ENCODE peak calls at places on chromosome 11, in seven cellular contexts. D is neural crest cell, B is HT1080, O is mucosa of gallbladder, N is cardiac septum, G is skeletal muscle cell, C is AG09309. H is an unnamed sample.

GRCh38 chr11:102186836-102187235 is 76.6 kb downstream of the YAP1 start:
- DNase-seq in D (peak), C (no peak), O (no peak), G (no peak), B (no peak), N (no peak), H (peak)

GRCh38 chr11:64334764-64335741 is 5.0 kb upstream of the CCDC88B start:
- DNase-seq in O (no peak), G (peak), D (no peak), N (no peak), C (peak), B (peak), H (no peak)

GRCh38 chr11:129911298-129911697 is 15.9 kb upstream of the NFRKB start:
- DNase-seq in O (no peak), B (peak), D (no peak), G (no peak), C (no peak), N (no peak), H (no peak)

GRCh38 chr11:118064956-118065355 is 11.9 kb upstream of the TMPRSS4 start:
- DNase-seq in C (no peak), D (no peak), O (no peak), N (peak), B (no peak), G (no peak), H (no peak)

GRCh38 chr11:36500315-36500721 is 9.8 kb downstream of the TRAF6 start:
- DNase-seq in C (peak), D (no peak), B (peak), O (peak), N (no peak), G (peak), H (peak)

GRCh38 chr11:9073826-9074225 is 17.6 kb downstream of the SCUBE2 start:
- DNase-seq in N (no peak), B (no peak), D (no peak), G (no peak), C (no peak), O (no peak), H (no peak)

GRCh38 chr11:23778971-23779370 is 717.9 kb upstream of the LUZP2 start:
- DNase-seq in N (no peak), O (no peak), D (no peak), C (no peak), B (no peak), G (no peak), H (no peak)

GRCh38 chr11:76793391-76793811 is 10.2 kb downstream of the TSKU start:
- DNase-seq in B (no peak), G (peak), O (no peak), D (no peak), N (no peak), C (no peak), H (peak)

GRCh38 chr11:44036811-44037657 is 10.7 kb upstream of the ACCSL start:
- DNase-seq in B (peak), D (peak), C (peak), N (peak), O (peak), G (peak), H (peak)

GRCh38 chr11:117822522-117823033 is 2.0 kb downstream of the FXYD2 start:
- DNase-seq in O (no peak), N (peak), B (no peak), D (no peak), C (no peak), G (no peak), H (no peak)

GRCh38 chr11:115418081-115418480 is 86.1 kb downstream of the CADM1 start:
- DNase-seq in N (no peak), O (no peak), B (no peak), C (no peak), G (no peak), D (no peak), H (no peak)

GRCh38 chr11:45233804-45234170 is 52.4 kb downstream of the SYT13 start:
- DNase-seq in N (no peak), D (no peak), G (no peak), B (no peak), O (no peak), C (no peak), H (no peak)

GRCh38 chr11:47155914-47156313 is 20.8 kb downstream of the ARFGAP2 start:
- DNase-seq in D (no peak), B (no peak), G (no peak), O (no peak), N (no peak), C (no peak), H (no peak)

GRCh38 chr11:79068356-79068755 is 372.5 kb downstream of the TENM4 start:
- DNase-seq in B (no peak), O (no peak), C (no peak), G (no peak), D (no peak), N (no peak), H (no peak)

GRCh38 chr11:72224587-72225410 is at the start of gene INPPL1:
- DNase-seq in C (no peak), O (no peak), B (no peak), N (no peak), D (peak), G (no peak), H (no peak)

GRCh38 chr11:44243086-44243485 is 66.9 kb downstream of the ALX4 start:
- DNase-seq in C (no peak), B (no peak), N (no peak), D (no peak), O (no peak), G (no peak), H (peak)

GRCh38 chr11:109000531-109000930 is 335.7 kb downstream of the DDX10 start:
- DNase-seq in D (no peak), B (peak), O (no peak), G (no peak), N (no peak), C (no peak), H (no peak)

GRCh38 chr11:31816467-31817053 is 5.4 kb upstream of the PAX6 start:
- DNase-seq in O (no peak), N (no peak), C (no peak), B (no peak), D (no peak), G (no peak), H (peak)

GRCh38 chr11:90251599-90251998 is 28.8 kb upstream of the CHORDC1 start:
- DNase-seq in C (no peak), N (no peak), G (no peak), D (no peak), O (no peak), B (no peak), H (no peak)

GRCh38 chr11:62461740-62462522 is 43.1 kb downstream of the SCGB1A1 start:
- DNase-seq in O (no peak), N (no peak), B (peak), G (no peak), C (peak), D (no peak), H (no peak)

GRCh38 chr11:9601041-9601875 is 27.8 kb downstream of the WEE1 start:
- DNase-seq in B (peak), O (no peak), C (peak), D (no peak), G (peak), N (no peak), H (no peak)

GRCh38 chr11:125257185-125257584 is 92.6 kb downstream of the PKNOX2 start:
- DNase-seq in D (no peak), G (no peak), N (no peak), C (no peak), B (peak), O (no peak), H (no peak)

GRCh38 chr11:33135216-33135615 is 26.1 kb downstream of the CSTF3 start:
- DNase-seq in B (no peak), D (no peak), G (peak), N (no peak), C (peak), O (no peak), H (no peak)

GRCh38 chr11:117231637-117232021 is 244 bp downstream of the PCSK7 start:
- DNase-seq in O (no peak), D (no peak), B (peak), G (no peak), C (no peak), N (no peak), H (no peak)

GRCh38 chr11:72333657-72334056 is 89.7 kb upstream of the PHOX2A start:
- DNase-seq in G (no peak), C (no peak), D (no peak), B (no peak), O (no peak), N (no peak), H (peak)

GRCh38 chr11:94912806-94913205 is 60.5 kb downstream of the CWC15 start:
- DNase-seq in G (no peak), C (no peak), O (no peak), D (no peak), N (no peak), B (no peak), H (no peak)

GRCh38 chr11:81700061-81700460 is 1033.6 kb downstream of the FAM181B start:
- DNase-seq in G (no peak), N (no peak), B (peak), D (no peak), O (no peak), C (no peak), H (no peak)

GRCh38 chr11:11265994-11266606 is 87.0 kb downstream of the CSNK2A3 start:
- DNase-seq in G (no peak), N (no peak), D (peak), O (peak), C (no peak), B (peak), H (peak)

GRCh38 chr11:31810779-31811647 is at the start of gene PAX6:
- DNase-seq in N (no peak), O (peak), D (peak), C (no peak), G (no peak), B (peak), H (peak)

GRCh38 chr11:69280994-69281393 is 13.0 kb upstream of the MYEOV start:
- DNase-seq in D (no peak), C (peak), G (peak), N (no peak), B (peak), O (no peak), H (no peak)

GRCh38 chr11:69645801-69646492 is 5.0 kb downstream of the CCND1 start:
- DNase-seq in N (peak), O (no peak), G (no peak), B (peak), D (no peak), C (no peak), H (no peak)

H was measured in neuronal stem cell.